ENCODE peak calls at places on chromosomes 7 and 10, in nine cellular contexts. E is OCI-LY7; U is osteoblast; Q is heart right ventricle; O is tibial artery; R is GM23338; H is right atrium auricular region; V is naive thymus-derived CD4-positive, alpha-beta T cell; Z is adrenal gland. L is an unnamed sample. For H3K4me1, the result is how much of the 10 kb centered on the place peaks cover.

GRCh38 chr10:3091346-3091787 is 24.0 kb downstream of the PFKP start:
- DNase-seq in V (no peak), R (no peak), Q (no peak), Z (no peak), E (no peak), O (peak), H (no peak), U (peak), L (peak)

GRCh38 chr10:124725171-124725631 is 19.0 kb downstream of the FAM53B start:
- DNase-seq in E (peak), R (no peak), Q (no peak), Z (no peak), U (peak), H (no peak), V (no peak), O (peak), L (no peak)

GRCh38 chr10:114869500-114869899 is 47.9 kb downstream of the FHIP2A start:
- DNase-seq in E (no peak), R (no peak), O (no peak), V (no peak), Z (no peak), U (no peak), H (no peak), Q (no peak), L (no peak)

GRCh38 chr10:21260060-21260792 is 265.3 kb downstream of the SKIDA1 start:
- DNase-seq in R (no peak), V (no peak), E (no peak), O (no peak), Q (peak), H (peak), U (no peak), Z (no peak), L (no peak)

GRCh38 chr7:120833551-120833950 is 24.4 kb downstream of the TSPAN12 start:
- DNase-seq in E (no peak), Q (no peak), O (no peak), H (no peak), V (no peak), R (no peak), U (no peak), Z (no peak), L (no peak)

GRCh38 chr7:75546272-75547015 is 54.3 kb downstream of the SPDYE5 start:
- DNase-seq in R (no peak), Z (no peak), O (no peak), Q (no peak), V (no peak), H (no peak), U (no peak), E (no peak), L (no peak)

GRCh38 chr10:102763037-102763607 is 19.4 kb downstream of the WBP1L start:
- DNase-seq in Z (no peak), H (no peak), R (no peak), O (no peak), E (no peak), V (no peak), Q (no peak), U (no peak), L (no peak)

GRCh38 chr7:926061-927030 is 28.1 kb downstream of the ADAP1 start:
- DNase-seq in Q (no peak), E (no peak), V (no peak), O (peak), H (no peak), Z (peak), U (no peak), R (no peak), L (no peak)

GRCh38 chr10:114265392-114266053 is 26.5 kb downstream of the VWA2 start:
- DNase-seq in R (no peak), Q (no peak), Z (peak), V (no peak), O (no peak), E (no peak), H (peak), U (no peak), L (no peak)

GRCh38 chr10:34251177-34251576 is 563.9 kb downstream of the PARD3 start:
- DNase-seq in O (no peak), Q (no peak), U (no peak), E (no peak), R (no peak), Z (no peak), H (no peak), V (peak), L (no peak)

GRCh38 chr7:92437956-92438491 is 9.3 kb upstream of the GATAD1 start:
- DNase-seq in E (no peak), V (no peak), U (no peak), Z (no peak), O (no peak), Q (no peak), R (peak), H (no peak), L (no peak)

GRCh38 chr7:2116086-2116810 is 116.5 kb downstream of the MAD1L1 start:
- DNase-seq in O (no peak), U (peak), H (peak), V (no peak), Q (peak), R (no peak), Z (no peak), E (no peak), L (no peak)

GRCh38 chr10:78502208-78502943 is 468.7 kb downstream of the RPS24 start:
- DNase-seq in V (no peak), E (no peak), Z (no peak), Q (no peak), H (no peak), O (no peak), U (no peak), R (no peak), L (no peak)

GRCh38 chr10:31318854-31319601 is at the start of gene ZEB1:
- DNase-seq in U (peak), H (peak), Z (peak), R (peak), E (peak), V (peak), O (peak), Q (peak), L (peak)

GRCh38 chr10:63901228-63901627 is 380.0 kb downstream of the REEP3 start:
- DNase-seq in U (no peak), Q (no peak), R (peak), H (no peak), V (no peak), O (no peak), E (peak), Z (no peak), L (no peak)

GRCh38 chr7:99579956-99580777 is 17.9 kb upstream of the TMEM225B start:
- DNase-seq in V (peak), O (no peak), Z (no peak), U (peak), Q (peak), H (no peak), E (no peak), R (peak), L (peak)

GRCh38 chr7:25090374-25090773 is 34.7 kb downstream of the CYCS start:
- DNase-seq in R (no peak), U (no peak), V (no peak), Q (no peak), O (no peak), Z (no peak), E (no peak), H (no peak), L (no peak)

GRCh38 chr10:29254123-29255046 is 34.5 kb upstream of the LYZL1 start:
- DNase-seq in O (no peak), H (no peak), Z (no peak), E (no peak), U (no peak), R (no peak), V (no peak), Q (no peak), L (no peak)

GRCh38 chr10:28503114-28503513 is 29.8 kb upstream of the WAC start:
- DNase-seq in H (no peak), O (no peak), E (no peak), V (no peak), Q (peak), R (no peak), Z (no peak), U (peak), L (no peak)

GRCh38 chr7:129188892-129189660 is 643 bp downstream of the SMO start:
- DNase-seq in Q (peak), E (no peak), U (peak), Z (no peak), H (no peak), R (peak), V (no peak), O (no peak), L (no peak)

GRCh38 chr10:61031341-61031740 is 87.4 kb upstream of the RHOBTB1 start:
- DNase-seq in Z (no peak), O (no peak), Q (no peak), E (no peak), H (no peak), V (no peak), R (no peak), U (no peak), L (no peak)

GRCh38 chr7:20331231-20331880 is 656 bp downstream of the ITGB8 start:
- DNase-seq in Z (peak), V (no peak), Q (peak), R (peak), O (peak), E (peak), H (no peak), U (peak), L (no peak)

GRCh38 chr7:11747715-11748485 is 84.1 kb downstream of the THSD7A start:
- DNase-seq in O (no peak), Z (no peak), E (no peak), H (no peak), U (no peak), R (no peak), V (no peak), Q (no peak), L (no peak)

DNA sequence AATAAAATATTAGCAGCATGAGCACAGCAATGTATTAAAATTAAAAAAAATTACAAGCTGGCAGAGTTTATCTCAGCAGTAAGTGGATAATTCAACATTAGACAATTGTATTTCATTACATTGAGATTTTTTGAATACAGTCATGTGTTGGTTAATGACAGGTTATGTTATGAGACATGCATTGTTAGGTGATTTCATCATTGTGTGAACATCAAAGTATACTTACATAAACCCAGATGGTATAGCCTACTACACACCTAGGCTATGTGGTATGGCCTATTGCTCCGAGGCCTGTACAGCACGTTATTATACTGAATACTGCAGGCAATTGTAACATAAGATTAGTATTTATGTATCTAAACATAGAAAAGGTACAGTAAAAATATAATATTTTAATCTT is 29.7 kb downstream of the CCDC6 start:
- DNase-seq in E (no peak), V (no peak), Q (no peak), U (no peak), R (no peak), O (no peak), Z (no peak), H (no peak), L (no peak)
- H3K27ac ChIP-seq in E (peak), V (no peak), Q (no peak), U (peak), R (no peak), O (peak), Z (no peak), H (no peak), L (no peak)

GRCh38 chr7:157335991-157336382 is 817 bp upstream of the DNAJB6 start:
- DNase-seq in U (no peak), Z (no peak), H (no peak), Q (no peak), R (peak), E (no peak), V (no peak), O (no peak), L (no peak)
- H3K4me1 ChIP-seq in U (under half), Z (under half), H (under half), Q (under half), R (under half), E (half or more), V (under half), O (under half), L (under half)

DNA sequence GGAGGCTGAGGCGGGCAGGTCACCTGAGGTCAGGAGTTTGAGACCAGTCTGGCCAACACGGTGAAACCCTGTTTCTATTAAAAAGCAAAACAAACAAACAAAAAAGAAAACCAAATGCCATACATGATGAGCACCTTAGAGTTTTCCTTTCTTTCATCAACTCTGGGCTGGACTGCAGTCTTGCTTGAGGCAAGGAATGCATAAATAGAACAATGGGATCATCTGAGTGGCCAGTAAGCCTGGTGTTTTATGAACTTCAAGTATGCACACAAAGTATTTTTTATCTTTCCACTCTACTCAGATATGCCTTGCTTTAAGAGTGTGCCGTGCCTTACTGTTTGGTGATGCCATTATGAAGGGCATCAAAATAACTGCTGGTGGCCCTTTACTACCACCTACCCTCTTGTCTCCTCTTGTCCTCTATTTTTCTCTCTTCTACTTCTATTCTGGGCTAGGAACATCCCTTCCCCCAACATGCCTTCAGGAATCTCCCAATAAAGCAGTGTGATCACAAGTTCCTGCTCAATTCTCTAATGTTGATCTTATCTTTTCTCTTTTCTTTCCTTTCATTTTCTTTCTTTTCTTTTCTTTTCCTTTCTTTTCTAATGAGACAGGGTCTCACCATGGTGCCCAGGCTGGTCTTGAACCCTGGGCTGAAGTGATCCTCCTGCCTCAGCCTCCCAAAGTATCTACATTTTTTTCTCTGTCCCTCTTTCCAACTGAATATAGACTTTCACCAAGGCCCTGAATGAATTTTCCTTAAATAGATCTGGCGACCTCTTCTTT is 10.2 kb downstream of the SCD start:
- DNase-seq in V (no peak), Q (no peak), O (no peak), R (no peak), H (no peak), E (no peak), Z (no peak), U (no peak), L (no peak)
- H3K4me3 ChIP-seq in V (no peak), Q (no peak), O (no peak), R (no peak), H (no peak), E (no peak), Z (no peak), U (no peak), L (no peak)

DNA sequence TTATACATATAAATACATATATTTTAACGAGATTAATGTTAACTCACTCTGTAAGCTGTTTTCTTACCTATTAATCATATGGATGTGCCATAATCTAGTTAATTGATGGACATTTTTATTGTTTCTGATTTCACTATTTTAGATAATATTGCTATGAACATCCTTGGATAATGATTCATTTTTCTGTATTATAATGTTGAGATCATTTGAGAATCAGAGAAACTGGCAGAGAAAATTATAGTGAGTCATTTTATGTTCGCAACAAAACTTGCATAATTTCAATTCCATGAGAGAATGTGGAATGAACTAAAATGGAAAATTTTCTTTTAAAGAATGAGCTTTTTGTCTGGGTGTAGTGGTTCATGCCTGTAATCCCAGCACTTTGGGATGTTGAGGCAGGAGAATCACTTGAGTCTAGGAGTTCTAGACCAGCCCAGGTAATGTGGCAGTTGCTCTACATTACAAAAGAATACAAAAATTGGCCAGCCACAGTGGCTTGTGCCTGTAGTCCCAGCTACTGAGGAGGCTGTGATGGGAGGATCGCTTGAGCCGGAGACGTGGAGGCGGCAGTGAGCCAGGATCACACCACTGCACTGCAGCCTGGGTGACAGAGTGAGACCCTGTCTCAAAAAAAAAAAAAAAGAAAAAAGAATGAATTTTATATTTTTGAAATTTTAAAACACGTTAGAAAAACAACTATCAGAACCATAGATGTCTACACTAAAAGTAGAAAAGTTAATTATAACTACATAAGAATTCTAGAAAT is 40.5 kb downstream of the PAPSS2 start:
- DNase-seq in U (peak), O (no peak), Q (no peak), Z (no peak), H (no peak), V (no peak), R (no peak), E (no peak), L (no peak)
- H3K27ac ChIP-seq in U (peak), O (no peak), Q (peak), Z (peak), H (peak), V (no peak), R (no peak), E (no peak), L (no peak)

GRCh38 chr10:110258542-110258941 is 46.2 kb downstream of the SMNDC1 start:
- DNase-seq in V (no peak), U (no peak), R (no peak), Z (no peak), Q (no peak), O (no peak), E (no peak), H (no peak), L (no peak)
- H3K4me1 ChIP-seq in V (under half), U (under half), R (under half), Z (under half), Q (under half), O (under half), E (under half), H (under half), L (under half)

L was measured in CD4-positive, CD25-positive, alpha-beta regulatory T cell.